ENCODE peak calls at places on chromosome 4, in five cellular contexts. I is neural progenitor cell, Y is PC-9, U is fibroblast of lung, Q is hepatocyte. C is an unnamed sample.

GRCh38 chr4:184476660-184477059 is 2.3 kb upstream of the IRF2 start:
- DNase-seq in I (no peak), Y (no peak), U (no peak), Q (no peak), C (no peak)

GRCh38 chr4:30718021-30718888 is 1.9 kb upstream of the PCDH7 start:
- DNase-seq in I (peak; percentile 76), Y (peak; percentile 52), U (peak; percentile 65), Q (peak; percentile 73), C (peak; percentile 92)

GRCh38 chr4:165378763-165379631 is at the start of gene CPE:
- DNase-seq in I (peak; percentile 90), Y (no peak), U (peak; percentile 68), Q (peak; percentile 93), C (peak; percentile 88)

GRCh38 chr4:8185280-8185679 is 13.8 kb upstream of the SH3TC1 start:
- DNase-seq in I (no peak), Y (no peak), U (peak; percentile 51), Q (no peak), C (no peak)

GRCh38 chr4:74424111-74424510 is 20.8 kb upstream of the AREG start:
- DNase-seq in I (no peak), Y (no peak), U (no peak), Q (no peak), C (no peak)

GRCh38 chr4:128846063-128846462 is 36.6 kb downstream of the JADE1 start:
- DNase-seq in I (no peak), Y (no peak), U (no peak), Q (no peak), C (no peak)

GRCh38 chr4:164312671-164313070 is 441.3 kb upstream of the SMIM31 start:
- DNase-seq in I (no peak), Y (no peak), U (no peak), Q (no peak), C (no peak)

GRCh38 chr4:151325320-151326246 is at the start of gene SH3D19:
- DNase-seq in I (peak; percentile 78), Y (peak; percentile 56), U (peak; percentile 58), Q (peak; percentile 87), C (peak; percentile 5)

GRCh38 chr4:20916106-20916505 is 215.8 kb downstream of the PACRGL start:
- DNase-seq in I (no peak), Y (no peak), U (no peak), Q (no peak), C (no peak)

GRCh38 chr4:150337709-150338108 is 244.2 kb upstream of the MAB21L2 start:
- DNase-seq in I (no peak), Y (no peak), U (peak; percentile 79), Q (no peak), C (no peak)

GRCh38 chr4:78218260-78218659 is 161.1 kb downstream of the FRAS1 start:
- DNase-seq in I (no peak), Y (no peak), U (peak; percentile 19), Q (no peak), C (no peak)

GRCh38 chr4:183399166-183399565 is 45.3 kb upstream of the CDKN2AIP start:
- DNase-seq in I (no peak), Y (no peak), U (no peak), Q (no peak), C (no peak)

GRCh38 chr4:183658362-183659028 is 490 bp downstream of the RWDD4 start:
- DNase-seq in I (peak; percentile 49), Y (no peak), U (no peak), Q (peak; percentile 39), C (peak; percentile 29)

GRCh38 chr4:147842573-147842972 is 110.7 kb downstream of the ARHGAP10 start:
- DNase-seq in I (no peak), Y (no peak), U (peak; percentile 32), Q (no peak), C (peak; percentile 86)

GRCh38 chr4:2461246-2461960 is 7.5 kb upstream of the RNF4 start:
- DNase-seq in I (no peak), Y (no peak), U (no peak), Q (no peak), C (no peak)

GRCh38 chr4:159487284-159487747 is 384.4 kb downstream of the RAPGEF2 start:
- DNase-seq in I (peak; percentile 85), Y (peak; percentile 43), U (peak; percentile 83), Q (peak; percentile 85), C (peak; percentile 95)

GRCh38 chr4:185734214-185734613 is 77.8 kb downstream of the SORBS2 start:
- DNase-seq in I (no peak), Y (no peak), U (no peak), Q (no peak), C (no peak)

GRCh38 chr4:123616970-123617392 is 220.4 kb downstream of the SPRY1 start:
- DNase-seq in I (peak; percentile 45), Y (no peak), U (no peak), Q (peak; percentile 74), C (peak; percentile 92)

GRCh38 chr4:111483375-111484169 is 661.7 kb upstream of the FAM241A start:
- DNase-seq in I (no peak), Y (no peak), U (no peak), Q (no peak), C (no peak)

GRCh38 chr4:182289809-182290208 is 46.6 kb downstream of the TENM3 start:
- DNase-seq in I (no peak), Y (no peak), U (no peak), Q (no peak), C (no peak)

GRCh38 chr4:56575820-56576429 is 70.3 kb downstream of the ARL9 start:
- DNase-seq in I (peak; percentile 5), Y (no peak), U (peak; percentile 74), Q (peak; percentile 33), C (no peak)

GRCh38 chr4:66187175-66187720 is 517.0 kb upstream of the EPHA5 start:
- DNase-seq in I (no peak), Y (no peak), U (no peak), Q (no peak), C (no peak)

GRCh38 chr4:78058591-78059523 is 1.7 kb downstream of the FRAS1 start:
- DNase-seq in I (peak; percentile 91), Y (no peak), U (peak; percentile 17), Q (peak; percentile 75), C (peak; percentile 35)

GRCh38 chr4:174553828-174554227 is 31.5 kb upstream of the HPGD start:
- DNase-seq in I (no peak), Y (no peak), U (peak; percentile 55), Q (no peak), C (peak; percentile 43)

GRCh38 chr4:98749206-98749605 is 90.8 kb upstream of the TSPAN5 start:
- DNase-seq in I (no peak), Y (no peak), U (no peak), Q (no peak), C (peak; percentile 96)

GRCh38 chr4:65521666-65522065 is 148.6 kb downstream of the EPHA5 start:
- DNase-seq in I (no peak), Y (no peak), U (no peak), Q (no peak), C (no peak)

GRCh38 chr4:140222175-140222574 is 68.2 kb upstream of the MAML3 start:
- DNase-seq in I (no peak), Y (no peak), U (peak; percentile 26), Q (no peak), C (no peak)

GRCh38 chr4:7434141-7434765 is 477 bp downstream of the PSAPL1 start:
- DNase-seq in I (no peak), Y (no peak), U (no peak), Q (no peak), C (no peak)

GRCh38 chr4:76206222-76206942 is 7.2 kb downstream of the SCARB2 start:
- DNase-seq in I (no peak), Y (no peak), U (peak; percentile 20), Q (no peak), C (peak; percentile 57)

DNA sequence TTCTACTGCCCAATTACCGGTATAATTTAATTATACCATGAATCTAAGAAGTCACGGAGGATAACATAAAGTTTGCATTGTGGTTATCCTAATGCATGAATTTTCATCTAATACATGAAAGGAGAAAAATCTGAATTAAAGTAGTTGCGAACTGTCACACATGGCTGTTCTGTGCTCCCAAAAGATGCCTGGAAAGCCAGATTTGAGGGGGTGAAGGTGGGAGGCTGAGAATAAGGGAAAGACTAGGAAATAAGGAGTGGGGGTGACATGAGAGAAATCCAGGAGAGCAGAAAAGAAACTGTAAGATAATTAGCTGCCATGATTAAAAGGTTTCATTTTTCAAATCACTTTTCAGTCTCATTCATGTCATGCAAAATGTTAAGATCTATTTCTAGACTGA is 1582.7 kb downstream of the STIM2 start:
- DNase-seq in I (no peak), Y (no peak), U (no peak), Q (no peak), C (no peak)
- H3K9me3 ChIP-seq in I (no peaks in the 10 kb centered on the region), Y (no peaks in the 10 kb centered on the region), U (no peaks in the 10 kb centered on the region), Q (no peaks in the 10 kb centered on the region), C (no peaks in the 10 kb centered on the region)

GRCh38 chr4:120718979-120719566 is 203.5 kb downstream of the PRDM5 start:
- DNase-seq in I (peak; percentile 56), Y (no peak), U (peak; percentile 60), Q (peak; percentile 45), C (peak; percentile 62)

GRCh38 chr4:120714581-120714980 is 207.9 kb downstream of the PRDM5 start:
- DNase-seq in I (no peak), Y (no peak), U (no peak), Q (no peak), C (no peak)

GRCh38 chr4:120720354-120720753 is 202.2 kb downstream of the PRDM5 start:
- DNase-seq in I (no peak), Y (no peak), U (no peak), Q (no peak), C (no peak)

DNA sequence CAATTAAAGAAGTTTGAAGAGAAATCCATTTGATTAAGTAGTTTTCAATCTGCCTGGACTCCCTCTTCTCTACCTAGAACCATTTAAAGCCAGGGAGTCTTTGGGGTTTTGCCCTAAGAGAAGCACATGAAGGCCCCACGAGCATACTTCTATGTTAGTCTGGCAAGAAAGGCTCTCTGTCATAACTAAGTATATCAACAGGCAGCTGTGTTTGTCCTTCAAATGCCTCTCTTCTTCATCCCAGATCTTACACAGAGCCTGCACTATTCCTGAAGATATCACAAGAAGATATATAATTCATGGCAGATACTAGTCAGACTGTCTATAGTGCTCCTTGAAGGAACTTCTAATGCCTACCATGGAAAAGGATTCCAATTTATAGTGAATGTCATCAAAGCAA is 206.2 kb downstream of the PRDM5 start:
- DNase-seq in I (no peak), Y (no peak), U (no peak), Q (no peak), C (no peak)
- TF ChIP-seq CTCF in I (no peak), Y (no peak), U (no peak), Q (no peak), C (no peak)

GRCh38 chr4:104490096-104490769 is 4.5 kb downstream of the CXXC4 start:
- DNase-seq in I (peak; percentile 27), Y (no peak), U (peak; percentile 1), Q (no peak), C (no peak)
- TF ChIP-seq EZH2 in I (no peak), Y (no peak), U (no peak), Q (no peak), C (no peak)

GRCh38 chr4:144685916-144686315 is 40.0 kb downstream of the HHIP start:
- DNase-seq in I (no peak), Y (no peak), U (peak; percentile 73), Q (no peak), C (no peak)

GRCh38 chr4:144688035-144688569 is 42.1 kb downstream of the HHIP start:
- DNase-seq in I (no peak), Y (no peak), U (no peak), Q (no peak), C (no peak)

GRCh38 chr4:144689125-144689524 is 43.2 kb downstream of the HHIP start:
- DNase-seq in I (no peak), Y (no peak), U (no peak), Q (no peak), C (no peak)

GRCh38 chr4:144687466-144687865 is 41.5 kb downstream of the HHIP start:
- DNase-seq in I (no peak), Y (no peak), U (no peak), Q (no peak), C (no peak)

GRCh38 chr4:144683516-144683915 is 37.6 kb downstream of the HHIP start:
- DNase-seq in I (no peak), Y (no peak), U (no peak), Q (no peak), C (no peak)
- H3K9me3 ChIP-seq in I (no peaks in the 10 kb centered on the region), Y (no peaks in the 10 kb centered on the region), U (no peaks in the 10 kb centered on the region), Q (no peaks in the 10 kb centered on the region), C (no peaks in the 10 kb centered on the region)